ENCODE peak calls at places on chromosomes 4 and X, in five cellular contexts. P is CD4-positive, alpha-beta T cell; H is heart right ventricle; F is tibial artery; Z is cardiac muscle cell. X is an unnamed sample.

GRCh38 chr4:146033149-146033548 is 94.5 kb upstream of the ZNF827 start:
- DNase-seq in P (no peak), H (no peak), F (no peak), Z (peak; percentile 8), X (no peak)

GRCh38 chr4:8438743-8439142 is 1.8 kb downstream of the ACOX3 start:
- DNase-seq in P (no peak), H (no peak), F (no peak), Z (no peak), X (no peak)

GRCh38 chrX:47936940-47937317 is 66.9 kb downstream of the ZNF182 start:
- DNase-seq in P (no peak), H (no peak), F (no peak), Z (no peak), X (no peak)

GRCh38 chrX:155053656-155054055 is 17.3 kb downstream of the CMC4 start:
- DNase-seq in P (no peak), H (no peak), F (no peak), Z (no peak), X (no peak)

GRCh38 chr4:184801781-184802180 is 24.0 kb downstream of the ACSL1 start:
- DNase-seq in P (no peak), H (no peak), F (peak; percentile 24), Z (no peak), X (no peak)

GRCh38 chr4:188680004-188680666 is 540.9 kb downstream of the TRIML1 start:
- DNase-seq in P (no peak), H (no peak), F (no peak), Z (no peak), X (no peak)

GRCh38 chrX:100687128-100687527 is 43.1 kb downstream of the SRPX2 start:
- DNase-seq in P (no peak), H (no peak), F (no peak), Z (no peak), X (no peak)

GRCh38 chrX:41192880-41193279 is 107.6 kb downstream of the USP9X start:
- DNase-seq in P (no peak), H (no peak), F (no peak), Z (no peak), X (no peak)

GRCh38 chrX:34053931-34054330 is 78.2 kb downstream of the FAM47A start:
- DNase-seq in P (no peak), H (no peak), F (no peak), Z (no peak), X (no peak)

GRCh38 chr4:184335520-184335919 is 117.8 kb upstream of the ENPP6 start:
- DNase-seq in P (no peak), H (no peak), F (no peak), Z (no peak), X (no peak)

GRCh38 chrX:152313529-152314302 is 137.4 kb downstream of the GABRA3 start:
- DNase-seq in P (no peak), H (no peak), F (no peak), Z (no peak), X (no peak)

GRCh38 chr4:180141734-180142133 is 2101.5 kb upstream of the TENM3 start:
- DNase-seq in P (no peak), H (no peak), F (no peak), Z (no peak), X (no peak)

GRCh38 chrX:46837543-46838481 is 969 bp downstream of the RP2 start:
- DNase-seq in P (peak; percentile 3), H (no peak), F (no peak), Z (no peak), X (no peak)

GRCh38 chrX:149151805-149152757 is 353.0 kb downstream of the IDS start:
- DNase-seq in P (no peak), H (no peak), F (no peak), Z (no peak), X (no peak)

GRCh38 chrX:97026406-97026805 is 142.7 kb downstream of the RPA4 start:
- DNase-seq in P (no peak), H (no peak), F (no peak), Z (peak; percentile 40), X (no peak)
- TF ChIP-seq CTCF in P (no peak), H (no peak), F (no peak), Z (peak; percentile 13), X (no peak)

DNA sequence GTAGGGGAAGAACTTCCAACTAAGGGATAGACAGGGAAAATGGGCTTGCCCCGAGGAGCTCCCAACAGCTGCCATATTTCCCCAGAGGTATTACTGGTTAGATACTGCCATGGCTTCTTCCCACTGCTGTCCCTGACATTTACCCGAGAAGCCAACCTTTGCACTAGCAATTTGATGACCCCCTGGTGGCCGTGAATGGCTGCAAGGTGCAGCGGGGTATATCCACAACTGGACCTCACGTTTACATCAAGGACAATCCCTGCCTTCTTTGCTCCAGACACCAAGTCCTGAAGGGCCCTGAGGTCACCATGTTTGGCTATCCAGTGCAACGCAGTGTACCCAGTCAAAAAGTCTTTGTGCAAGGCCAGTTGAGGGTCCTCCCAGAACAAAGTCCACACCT is 2.3 kb downstream of the SOWAHB start:
- DNase-seq in P (no peak), H (no peak), F (no peak), Z (no peak), X (no peak)
- TF ChIP-seq CTCF in P (no peak), H (no peak), F (no peak), Z (no peak), X (no peak)

DNA sequence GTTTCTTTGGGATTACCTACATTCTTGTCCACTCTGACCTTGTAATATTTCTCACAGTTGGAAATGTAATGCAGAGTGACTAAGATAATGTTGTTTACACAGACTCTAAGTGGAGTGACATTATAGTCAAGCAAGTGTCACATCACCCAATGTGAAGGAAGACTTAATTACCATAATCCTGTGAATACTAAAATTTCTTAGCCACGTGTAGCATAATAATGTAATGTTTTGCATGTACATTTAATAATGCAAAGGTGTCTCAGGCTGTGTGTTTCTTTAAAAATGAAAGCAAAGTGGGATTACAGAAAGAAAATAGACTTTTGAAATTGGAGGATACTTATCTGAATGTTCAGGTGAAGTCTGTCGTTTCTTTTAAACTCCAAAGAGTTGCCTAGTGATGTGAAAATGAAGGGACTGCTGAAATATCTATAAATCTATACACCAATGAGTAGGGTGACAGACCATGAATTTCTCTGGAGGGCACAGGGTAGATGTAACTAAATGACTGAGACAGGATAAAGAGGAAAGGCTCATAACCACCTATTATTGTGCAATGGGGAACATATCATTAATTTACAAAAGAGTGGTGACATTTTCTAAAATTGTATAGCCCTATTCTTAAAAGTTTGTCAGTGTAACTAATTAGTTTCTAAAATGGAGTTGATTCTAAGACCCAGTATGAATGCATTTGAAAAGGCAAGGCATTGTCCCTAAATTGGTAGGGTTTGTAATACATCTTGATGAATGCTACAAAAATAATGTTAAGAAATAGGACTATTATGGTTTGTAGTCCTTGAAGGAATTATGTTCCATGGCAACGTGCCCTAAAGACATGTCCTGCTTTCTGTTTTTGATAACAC is 235.7 kb downstream of the DACH2 start:
- DNase-seq in P (no peak), H (no peak), F (no peak), Z (no peak), X (no peak)
- TF ChIP-seq CTCF in P (no peak), H (no peak), F (no peak), Z (no peak), X (no peak)

GRCh38 chrX:1589356-1590130 is 1.9 kb upstream of the AKAP17A start:
- DNase-seq in P (no peak), H (no peak), F (no peak), Z (no peak), X (no peak)

GRCh38 chrX:1592863-1593201 is 1.4 kb downstream of the AKAP17A start:
- DNase-seq in P (no peak), H (no peak), F (no peak), Z (no peak), X (no peak)

GRCh38 chrX:1592128-1592862 is 891 bp downstream of the AKAP17A start:
- DNase-seq in P (no peak), H (no peak), F (no peak), Z (peak; percentile 34), X (no peak)

GRCh38 chrX:1591863-1592127 is 391 bp downstream of the AKAP17A start:
- DNase-seq in P (no peak), H (no peak), F (no peak), Z (peak; percentile 41), X (no peak)

DNA sequence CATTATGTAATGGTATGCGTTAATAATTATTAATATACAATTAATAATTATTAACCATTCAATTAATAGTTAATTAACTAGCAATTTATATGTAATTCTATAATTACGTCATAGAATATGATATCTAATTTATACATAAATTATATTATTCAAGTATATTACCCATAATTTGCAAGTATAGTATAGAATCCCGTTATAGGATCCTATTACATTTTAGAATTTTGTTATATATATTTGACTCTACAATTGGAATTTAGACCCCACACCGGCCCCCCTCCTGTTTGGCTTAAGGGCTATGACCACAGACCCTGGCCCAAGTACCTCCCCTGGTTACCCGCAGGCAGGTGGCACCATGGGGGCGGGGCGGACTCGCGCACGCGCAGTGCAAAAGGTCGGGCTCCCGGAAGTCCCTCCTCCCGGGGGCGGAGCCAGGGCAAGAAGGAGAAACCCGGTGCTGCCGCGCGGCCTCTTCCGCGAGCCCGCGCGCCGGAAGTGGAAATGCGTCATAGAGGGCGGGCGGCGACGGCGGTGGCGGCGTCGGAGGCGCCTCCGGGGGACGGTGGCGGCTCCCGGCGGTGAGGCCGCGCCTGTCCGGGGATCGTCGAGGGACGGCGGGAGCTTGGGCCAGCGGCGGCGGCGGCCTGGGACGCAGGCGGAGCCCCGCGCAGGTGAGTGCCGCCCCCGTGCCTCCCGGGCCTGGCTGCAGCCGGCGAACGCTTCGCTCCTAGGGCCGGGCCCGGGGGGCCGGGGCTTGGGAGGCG is at the start of gene AKAP17A:
- DNase-seq in P (peak; percentile 99), H (peak; percentile 94), F (peak; percentile 98), Z (peak; percentile 95), X (peak; percentile 79)
- TF ChIP-seq CTCF in P (no peak), H (no peak), F (no peak), Z (no peak), X (no peak)

DNA sequence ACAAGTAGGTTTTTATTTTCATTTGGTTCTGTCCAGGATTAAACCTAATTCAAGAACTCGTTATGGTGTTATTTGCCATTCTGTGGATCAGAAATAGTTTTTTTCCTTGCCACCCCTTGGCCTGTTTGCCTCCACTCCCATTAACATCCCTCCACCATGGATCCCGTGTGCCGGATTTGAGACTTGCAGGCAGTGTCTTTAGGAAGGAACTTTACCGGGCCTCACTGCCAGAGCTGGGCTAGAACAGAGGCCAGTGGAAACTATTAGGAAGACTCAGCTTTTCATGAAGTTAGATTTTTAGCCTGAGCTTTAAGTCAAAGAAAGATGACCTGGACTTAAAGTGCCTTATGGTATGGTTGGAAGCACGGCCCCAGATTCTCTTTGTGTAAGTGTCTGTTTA is 2.4 kb downstream of the KLHL2 start:
- DNase-seq in P (no peak), H (no peak), F (no peak), Z (no peak), X (no peak)
- TF ChIP-seq CTCF in P (no peak), H (no peak), F (no peak), Z (no peak), X (no peak)

GRCh38 chr4:683982-684571 is 4.9 kb downstream of the SLC49A3 start:
- DNase-seq in P (no peak), H (peak; percentile 74), F (no peak), Z (peak; percentile 86), X (no peak)
- TF ChIP-seq CTCF in P (no peak), H (peak; percentile 73), F (peak; percentile 32), Z (peak; percentile 80), X (no peak)

GRCh38 chr4:56656346-56656643 is 24.8 kb downstream of the HOPX start:
- DNase-seq in P (no peak), H (peak; percentile 8), F (no peak), Z (no peak), X (no peak)
- TF ChIP-seq CTCF in P (peak; percentile 37), H (no peak), F (no peak), Z (peak; percentile 31), X (no peak)

X was measured in omental fat pad.